ENCODE peak calls at places on chromosomes 4 and X, in five cellular contexts. E is esophagus muscularis mucosa, D is GM12878, W is stomach, S is H1. O is an unnamed sample.

GRCh38 chr4:19729873-19730735 is 521.6 kb upstream of the SLIT2 start:
- DNase-seq in E (no peak), D (no peak), W (no peak), S (no peak), O (no peak)

GRCh38 chr4:10346023-10346422 is 111.2 kb downstream of the ZNF518B start:
- DNase-seq in E (no peak), D (no peak), W (no peak), S (no peak), O (no peak)

GRCh38 chr4:5954056-5954760 is 61.3 kb upstream of the CRMP1 start:
- DNase-seq in E (no peak), D (no peak), W (no peak), S (no peak), O (peak; percentile 47)

GRCh38 chrX:130028196-130028595 is 45.8 kb downstream of the BCORL1 start:
- DNase-seq in E (no peak), D (no peak), W (peak; percentile 57), S (peak; percentile 65), O (peak; percentile 49)

GRCh38 chr4:1492636-1493539 is 86.6 kb upstream of the NKX1-1 start:
- DNase-seq in E (no peak), D (no peak), W (no peak), S (peak; percentile 39), O (peak; percentile 44)

GRCh38 chr4:47106561-47106960 is 75.2 kb downstream of the GABRB1 start:
- DNase-seq in E (no peak), D (no peak), W (no peak), S (no peak), O (no peak)

GRCh38 chr4:48653217-48654014 is 126.7 kb downstream of the FRYL start:
- DNase-seq in E (no peak), D (no peak), W (no peak), S (no peak), O (peak; percentile 30)

GRCh38 chr4:141731481-141731880 is 95.1 kb downstream of the IL15 start:
- DNase-seq in E (no peak), D (no peak), W (no peak), S (no peak), O (no peak)

GRCh38 chr4:80097395-80098177 is 24.6 kb upstream of the ANTXR2 start:
- DNase-seq in E (no peak), D (no peak), W (no peak), S (no peak), O (peak; percentile 33)

GRCh38 chr4:174628206-174628605 is 105.9 kb upstream of the HPGD start:
- DNase-seq in E (no peak), D (no peak), W (no peak), S (no peak), O (no peak)

GRCh38 chrX:20028588-20028987 is 37.7 kb upstream of the BCLAF3 start:
- DNase-seq in E (no peak), D (no peak), W (no peak), S (no peak), O (no peak)

GRCh38 chrX:124619710-124620109 is 273.3 kb downstream of the SH2D1A start:
- DNase-seq in E (no peak), D (no peak), W (no peak), S (no peak), O (no peak)

GRCh38 chrX:11430266-11430665 is 137.1 kb downstream of the AMELX start:
- DNase-seq in E (no peak), D (no peak), W (no peak), S (no peak), O (no peak)

GRCh38 chr4:86670739-86671138 is 76.6 kb downstream of the PTPN13 start:
- DNase-seq in E (no peak), D (no peak), W (no peak), S (no peak), O (no peak)

GRCh38 chrX:8988456-8988855 is 45.5 kb downstream of the FAM9B start:
- DNase-seq in E (no peak), D (no peak), W (no peak), S (no peak), O (no peak)

GRCh38 chr4:134544303-134544761 is 342.7 kb upstream of the PABPC4L start:
- DNase-seq in E (no peak), D (no peak), W (no peak), S (no peak), O (no peak)

GRCh38 chr4:7342223-7342576 is 92.5 kb downstream of the PSAPL1 start:
- DNase-seq in E (no peak), D (no peak), W (no peak), S (no peak), O (no peak)

GRCh38 chr4:103244251-103244650 is 46.1 kb upstream of the CENPE start:
- DNase-seq in E (no peak), D (no peak), W (no peak), S (no peak), O (no peak)

GRCh38 chr4:177182156-177182555 is 127.5 kb upstream of the NEIL3 start:
- DNase-seq in E (no peak), D (no peak), W (no peak), S (no peak), O (no peak)

GRCh38 chr4:186570193-186570996 is 15.0 kb upstream of the MTNR1A start:
- DNase-seq in E (no peak), D (no peak), W (peak; percentile 50), S (no peak), O (no peak)

GRCh38 chr4:20252656-20253271 is 1.1 kb downstream of the SLIT2 start:
- DNase-seq in E (no peak), D (no peak), W (no peak), S (peak; percentile 66), O (peak; percentile 55)

GRCh38 chr4:142500966-142501365 is 345.1 kb downstream of the INPP4B start:
- DNase-seq in E (no peak), D (no peak), W (no peak), S (no peak), O (no peak)

GRCh38 chrX:48531359-48531954 is 8.1 kb upstream of the TBC1D25 start:
- DNase-seq in E (no peak), D (no peak), W (no peak), S (no peak), O (no peak)

GRCh38 chr4:109294006-109294405 is 8.5 kb downstream of the COL25A1 start:
- DNase-seq in E (no peak), D (no peak), W (no peak), S (no peak), O (peak; percentile 8)

GRCh38 chr4:110508827-110509446 is 33.0 kb downstream of the ENPEP start:
- DNase-seq in E (no peak), D (no peak), W (no peak), S (no peak), O (peak; percentile 24)

GRCh38 chr4:76980280-76980679 is 30.7 kb downstream of the SEPTIN11 start:
- DNase-seq in E (no peak), D (no peak), W (no peak), S (no peak), O (no peak)

DNA sequence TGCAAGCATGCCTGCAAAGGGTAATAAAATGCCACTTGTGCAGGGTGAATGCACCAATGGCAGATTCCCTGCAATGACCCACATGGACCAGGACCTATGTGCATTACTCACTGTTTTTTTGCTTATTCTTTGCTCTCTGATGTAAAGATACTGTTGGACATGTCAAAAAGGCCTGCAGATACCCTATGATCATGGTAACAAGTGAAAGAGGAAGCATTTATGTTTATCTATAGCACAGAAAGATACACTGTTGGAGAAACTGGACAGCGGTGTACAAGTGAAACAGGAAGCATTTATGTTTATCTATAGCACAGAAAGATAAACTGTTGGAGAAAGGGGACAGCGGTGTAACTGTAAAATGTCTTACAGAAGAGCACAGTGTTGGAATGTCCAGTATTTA is 127.5 kb downstream of the PAPSS1 start:
- DNase-seq in E (no peak), D (no peak), W (no peak), S (no peak), O (no peak)
- TF ChIP-seq EP300 in E (no peak), D (no peak), W (no peak), S (no peak), O (no peak)

GRCh38 chr4:119030536-119030890 is 105.1 kb upstream of the MYOZ2 start:
- DNase-seq in E (no peak), D (no peak), W (no peak), S (no peak), O (no peak)

GRCh38 chr4:119028296-119028695 is 107.3 kb upstream of the MYOZ2 start:
- DNase-seq in E (no peak), D (no peak), W (no peak), S (no peak), O (no peak)

GRCh38 chr4:119031218-119031617 is 104.4 kb upstream of the MYOZ2 start:
- DNase-seq in E (no peak), D (no peak), W (no peak), S (no peak), O (no peak)

GRCh38 chr4:119027815-119028214 is 107.8 kb upstream of the MYOZ2 start:
- DNase-seq in E (no peak), D (no peak), W (no peak), S (no peak), O (no peak)

GRCh38 chr4:119029847-119030535 is 105.6 kb upstream of the MYOZ2 start:
- DNase-seq in E (no peak), D (no peak), W (no peak), S (no peak), O (no peak)
- TF ChIP-seq POLR2AphosphoS5 in E (peak; percentile 55), D (no peak), W (peak; percentile 23), S (no peak), O (no peak)

GRCh38 chr4:37803348-37803973 is 23.0 kb upstream of the PGM2 start:
- DNase-seq in E (no peak), D (no peak), W (no peak), S (no peak), O (peak; percentile 25)

GRCh38 chr4:37802068-37802666 is 24.3 kb upstream of the PGM2 start:
- DNase-seq in E (no peak), D (no peak), W (peak; percentile 64), S (no peak), O (peak; percentile 63)

GRCh38 chr4:37799941-37800554 is 26.4 kb upstream of the PGM2 start:
- DNase-seq in E (no peak), D (no peak), W (no peak), S (no peak), O (no peak)

DNA sequence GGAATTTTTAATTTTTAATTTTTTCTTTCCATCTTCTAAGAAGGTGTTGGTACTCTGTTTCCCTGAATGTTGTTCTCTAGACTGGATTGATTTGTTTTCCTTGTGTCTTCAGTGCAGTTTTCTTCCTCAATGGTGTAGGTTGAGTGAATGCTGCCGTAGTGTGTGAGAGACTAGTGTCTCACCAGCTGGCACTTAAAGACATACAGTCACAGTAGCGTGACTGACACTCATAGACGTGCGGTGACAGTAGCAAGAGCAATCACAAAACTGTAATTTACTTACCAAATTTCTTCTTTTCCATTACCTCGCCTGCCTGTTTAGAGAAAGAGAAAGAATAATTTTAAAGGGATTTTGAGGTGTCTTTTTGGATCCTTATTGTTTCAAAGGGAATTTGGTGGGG is 21.4 kb upstream of the PGM2 start:
- DNase-seq in E (no peak), D (no peak), W (no peak), S (no peak), O (no peak)
- TF ChIP-seq EP300 in E (no peak), D (no peak), W (no peak), S (no peak), O (no peak)

GRCh38 chr4:87938746-87939145 is 36.8 kb upstream of the SPP1 start:
- DNase-seq in E (no peak), D (no peak), W (no peak), S (no peak), O (no peak)

GRCh38 chr4:87937523-87937922 is 38.0 kb upstream of the SPP1 start:
- DNase-seq in E (no peak), D (no peak), W (no peak), S (no peak), O (no peak)

GRCh38 chr4:87941537-87942392 is 33.7 kb upstream of the SPP1 start:
- DNase-seq in E (no peak), D (no peak), W (no peak), S (no peak), O (no peak)

GRCh38 chr4:87943660-87944149 is 31.8 kb upstream of the SPP1 start:
- DNase-seq in E (no peak), D (no peak), W (no peak), S (peak; percentile 39), O (no peak)

GRCh38 chr4:87939978-87940690 is 35.4 kb upstream of the SPP1 start:
- DNase-seq in E (no peak), D (no peak), W (no peak), S (no peak), O (no peak)
- TF ChIP-seq POLR2AphosphoS5 in E (no peak), D (no peak), W (no peak), S (no peak), O (no peak)